ENCODE peak calls at places on chromosomes 16 and 17, in six cellular contexts. I is spleen, B is A549, F is thoracic aorta, T is H1, E is kidney. Z is an unnamed sample.
A peak's percentile ranks its signal among the peaks of the same experiment; 100 is the strongest.

GRCh38 chr16:29007865-29008593 is 23.2 kb downstream of the LAT start:
- DNase-seq in I (no peak), B (no peak), F (no peak), T (no peak), E (no peak), Z (peak; percentile 93)

GRCh38 chr16:70688266-70688742 is 2.5 kb upstream of the MTSS2 start:
- DNase-seq in I (peak; percentile 73), B (no peak), F (no peak), T (no peak), E (peak; percentile 86), Z (peak; percentile 84)

GRCh38 chr16:66979011-66979717 is 9.2 kb upstream of the CES4A start:
- DNase-seq in I (peak; percentile 84), B (no peak), F (peak; percentile 70), T (no peak), E (no peak), Z (peak; percentile 84)

GRCh38 chr17:6187836-6188235 is 117.7 kb downstream of the WSCD1 start:
- DNase-seq in I (no peak), B (peak; percentile 25), F (no peak), T (no peak), E (no peak), Z (no peak)

GRCh38 chr17:81869221-81870154 is 1.6 kb downstream of the ARHGDIA start:
- DNase-seq in I (peak; percentile 88), B (peak; percentile 69), F (no peak), T (no peak), E (peak; percentile 86), Z (peak; percentile 95)

GRCh38 chr17:77203846-77204245 is 63.1 kb downstream of the SEC14L1 start:
- DNase-seq in I (no peak), B (no peak), F (no peak), T (no peak), E (no peak), Z (no peak)

GRCh38 chr16:4947722-4948503 is 10.2 kb upstream of the SEC14L5 start:
- DNase-seq in I (no peak), B (no peak), F (no peak), T (no peak), E (no peak), Z (peak; percentile 60)

GRCh38 chr16:88688013-88688778 is 1.9 kb upstream of the SNAI3 start:
- DNase-seq in I (peak; percentile 79), B (no peak), F (no peak), T (no peak), E (peak; percentile 71), Z (peak; percentile 90)

GRCh38 chr17:62804822-62805221 is 3.3 kb downstream of the MARCHF10 start:
- DNase-seq in I (no peak), B (peak; percentile 91), F (no peak), T (no peak), E (no peak), Z (peak; percentile 88)

GRCh38 chr17:7857724-7858486 is at the start of gene CYB5D1:
- DNase-seq in I (peak; percentile 95), B (peak; percentile 98), F (peak; percentile 88), T (no peak), E (peak; percentile 95), Z (peak; percentile 93)

GRCh38 chr17:49969134-49969759 is at the start of gene DLX4:
- DNase-seq in I (no peak), B (no peak), F (no peak), T (no peak), E (peak; percentile 75), Z (peak; percentile 96)

GRCh38 chr16:53680756-53681155 is 22.9 kb downstream of the RPGRIP1L start:
- DNase-seq in I (no peak), B (no peak), F (no peak), T (no peak), E (no peak), Z (no peak)

GRCh38 chr17:79294459-79295071 is 219.9 kb downstream of the ENGASE start:
- DNase-seq in I (no peak), B (peak; percentile 49), F (no peak), T (peak; percentile 62), E (no peak), Z (peak; percentile 81)

GRCh38 chr17:78387982-78388941 is 9.8 kb downstream of the PGS1 start:
- DNase-seq in I (no peak), B (no peak), F (no peak), T (no peak), E (no peak), Z (peak; percentile 25)

GRCh38 chr16:57485091-57485915 is 990 bp downstream of the DOK4 start:
- DNase-seq in I (peak; percentile 74), B (no peak), F (no peak), T (no peak), E (peak; percentile 80), Z (peak; percentile 90)

GRCh38 chr17:28897769-28898259 is 281 bp upstream of the FLOT2 start:
- DNase-seq in I (no peak), B (no peak), F (no peak), T (no peak), E (no peak), Z (peak; percentile 91)

GRCh38 chr16:51095890-51096626 is 55.0 kb downstream of the SALL1 start:
- DNase-seq in I (no peak), B (no peak), F (no peak), T (no peak), E (no peak), Z (no peak)

GRCh38 chr17:34252138-34252889 is 2.8 kb upstream of the CCL2 start:
- DNase-seq in I (peak; percentile 82), B (peak; percentile 84), F (peak; percentile 86), T (no peak), E (peak; percentile 98), Z (no peak)

GRCh38 chr16:30113711-30114333 is 485 bp upstream of the GDPD3 start:
- DNase-seq in I (no peak), B (no peak), F (no peak), T (no peak), E (no peak), Z (no peak)

GRCh38 chr16:14564881-14565687 is 65.0 kb downstream of the PARN start:
- DNase-seq in I (no peak), B (peak; percentile 46), F (no peak), T (no peak), E (no peak), Z (peak; percentile 90)

GRCh38 chr17:42047343-42047742 is 3.1 kb downstream of the C17orf113 start:
- DNase-seq in I (no peak), B (no peak), F (no peak), T (no peak), E (no peak), Z (no peak)

GRCh38 chr17:47257651-47258339 is 4.2 kb downstream of the ITGB3 start:
- DNase-seq in I (no peak), B (no peak), F (no peak), T (no peak), E (no peak), Z (peak; percentile 95)

GRCh38 chr17:35244345-35245195 is 1.7 kb downstream of the SLFN5 start:
- DNase-seq in I (peak; percentile 89), B (peak; percentile 54), F (peak; percentile 63), T (no peak), E (peak; percentile 90), Z (peak; percentile 55)

GRCh38 chr16:73916839-73917594 is 379.6 kb upstream of the PSMD7 start:
- DNase-seq in I (no peak), B (no peak), F (no peak), T (no peak), E (no peak), Z (no peak)

GRCh38 chr16:78278047-78278446 is 178.6 kb downstream of the WWOX start:
- DNase-seq in I (no peak), B (no peak), F (no peak), T (no peak), E (no peak), Z (no peak)

GRCh38 chr16:57694191-57694555 is 433 bp upstream of the DRC7 start:
- DNase-seq in I (no peak), B (no peak), F (no peak), T (no peak), E (no peak), Z (no peak)

GRCh38 chr16:81198635-81199034 is 39.9 kb upstream of the BCO1 start:
- DNase-seq in I (no peak), B (peak; percentile 40), F (no peak), T (no peak), E (no peak), Z (peak; percentile 71)

GRCh38 chr17:80477647-80478478 is 1.5 kb upstream of the NPTX1 start:
- DNase-seq in I (no peak), B (peak; percentile 70), F (no peak), T (no peak), E (no peak), Z (peak; percentile 98)
- H3K4me3 ChIP-seq in I (peak overlapping the region; percentile 20), B (peak overlapping the region; percentile 54), F (peak overlapping the region; percentile 61), T (no peak overlapping the region), E (no peak overlapping the region), Z (peak overlapping the region; percentile 62)

GRCh38 chr17:4541328-4542002 is 13.7 kb downstream of the MYBBP1A start:
- DNase-seq in I (no peak), B (no peak), F (no peak), T (no peak), E (peak; percentile 78), Z (peak; percentile 85)
- H3K4me1 ChIP-seq in I (peaks cover 83% of the 10 kb centered on the region), B (no peaks in the 10 kb centered on the region), F (peaks cover 22% of the 10 kb centered on the region), T (peaks cover 6% of the 10 kb centered on the region), E (peaks cover 4% of the 10 kb centered on the region), Z (no peaks in the 10 kb centered on the region)

GRCh38 chr16:85916141-85916890 is 17.4 kb downstream of the IRF8 start:
- DNase-seq in I (peak; percentile 78), B (no peak), F (no peak), T (no peak), E (peak; percentile 74), Z (peak; percentile 41)

GRCh38 chr16:85917012-85917411 is 18.1 kb downstream of the IRF8 start:
- DNase-seq in I (peak; percentile 68), B (no peak), F (no peak), T (no peak), E (peak; percentile 55), Z (peak; percentile 73)

GRCh38 chr16:85917959-85918358 is 19.0 kb downstream of the IRF8 start:
- DNase-seq in I (no peak), B (no peak), F (no peak), T (no peak), E (no peak), Z (no peak)

GRCh38 chr16:85919271-85920267 is 20.6 kb downstream of the IRF8 start:
- DNase-seq in I (peak; percentile 56), B (no peak), F (no peak), T (no peak), E (peak; percentile 45), Z (no peak)

DNA sequence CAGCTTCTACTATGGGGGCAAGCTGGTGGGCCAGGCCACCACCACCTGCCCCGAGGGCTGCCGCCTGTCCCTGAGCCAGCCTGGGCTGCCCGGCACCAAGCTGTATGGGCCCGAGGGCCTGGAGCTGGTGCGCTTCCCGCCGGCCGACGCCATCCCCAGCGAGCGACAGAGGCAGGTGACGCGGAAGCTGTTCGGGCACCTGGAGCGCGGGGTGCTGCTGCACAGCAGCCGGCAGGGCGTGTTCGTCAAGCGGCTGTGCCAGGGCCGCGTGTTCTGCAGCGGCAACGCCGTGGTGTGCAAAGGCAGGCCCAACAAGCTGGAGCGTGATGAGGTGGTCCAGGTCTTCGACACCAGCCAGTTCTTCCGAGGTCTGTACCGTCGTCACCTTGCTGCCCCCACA is 19.5 kb downstream of the IRF8 start:
- DNase-seq in I (peak; percentile 75), B (no peak), F (no peak), T (no peak), E (peak; percentile 69), Z (no peak)
- H3K4me3 ChIP-seq in I (no peak overlapping the region), B (no peak overlapping the region), F (no peak overlapping the region), T (no peak overlapping the region), E (no peak overlapping the region), Z (no peak overlapping the region)

DNA sequence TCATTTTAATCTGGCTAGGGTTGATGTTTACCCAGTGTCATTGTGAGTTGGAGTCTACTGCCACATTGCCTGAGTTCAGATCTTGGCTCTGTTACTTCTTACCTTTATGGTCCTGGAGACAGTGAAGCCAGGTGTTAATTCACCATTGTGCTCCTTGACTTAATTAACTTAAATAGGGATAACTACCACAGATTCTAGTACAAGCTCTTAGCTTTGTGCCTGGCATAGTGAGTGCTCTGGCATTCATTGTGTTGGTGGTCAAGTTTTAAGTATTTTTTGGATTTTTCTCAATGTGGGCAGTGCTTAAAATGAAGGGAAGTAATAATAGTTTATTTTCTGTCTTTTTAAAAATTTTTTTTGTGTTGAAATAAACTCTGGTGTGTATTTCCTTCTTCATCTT is 4.6 kb downstream of the HAPSTR1 start:
- DNase-seq in I (no peak), B (no peak), F (no peak), T (no peak), E (no peak), Z (no peak)
- H3K4me1 ChIP-seq in I (peaks cover 83% of the 10 kb centered on the region), B (peaks cover 71% of the 10 kb centered on the region), F (peaks cover 79% of the 10 kb centered on the region), T (no peaks in the 10 kb centered on the region), E (peaks cover 41% of the 10 kb centered on the region), Z (peaks cover 66% of the 10 kb centered on the region)

Z was measured in osteoblast.